ENCODE peak calls at places on chromosomes 3 and 15, in five cellular contexts. One of them, this sample, is unnamed.
A peak's percentile ranks its signal among the peaks of the same experiment; 100 is the strongest.

GRCh38 chr3:42036483-42036823 is 54.7 kb upstream of the TRAK1 start:
- DNase-seq in A549: peak; percentile 62
- DNase-seq in CD4-positive, alpha-beta T cell: no peak
- DNase-seq in left ventricle myocardium inferior: no peak
- DNase-seq in left lung: no peak
- DNase-seq in this sample: peak; percentile 67

GRCh38 chr15:74611341-74611740 is 4.3 kb upstream of the CLK3 start:
- DNase-seq in A549: no peak
- DNase-seq in left lung: no peak
- DNase-seq in left ventricle myocardium inferior: no peak
- DNase-seq in CD4-positive, alpha-beta T cell: no peak
- DNase-seq in this sample: no peak

GRCh38 chr3:25973111-25973510 is 183.2 kb downstream of the OXSM start:
- DNase-seq in CD4-positive, alpha-beta T cell: no peak
- DNase-seq in left ventricle myocardium inferior: no peak
- DNase-seq in A549: no peak
- DNase-seq in left lung: no peak
- DNase-seq in this sample: no peak

GRCh38 chr3:142628806-142629205 is 32.6 kb downstream of the PLS1 start:
- DNase-seq in CD4-positive, alpha-beta T cell: no peak
- DNase-seq in A549: no peak
- DNase-seq in left ventricle myocardium inferior: no peak
- DNase-seq in left lung: no peak
- DNase-seq in this sample: no peak

GRCh38 chr15:40594429-40594836 is 384 bp downstream of the KNL1 start:
- DNase-seq in A549: peak; percentile 58
- DNase-seq in CD4-positive, alpha-beta T cell: no peak
- DNase-seq in left lung: peak; percentile 67
- DNase-seq in left ventricle myocardium inferior: peak; percentile 25
- DNase-seq in this sample: peak; percentile 73

GRCh38 chr3:140420621-140421357 is 257.1 kb upstream of the TRIM42 start:
- DNase-seq in CD4-positive, alpha-beta T cell: no peak
- DNase-seq in A549: peak; percentile 8
- DNase-seq in left ventricle myocardium inferior: no peak
- DNase-seq in left lung: no peak
- DNase-seq in this sample: no peak

GRCh38 chr15:53576841-53577240 is 182.6 kb downstream of the WDR72 start:
- DNase-seq in CD4-positive, alpha-beta T cell: no peak
- DNase-seq in left lung: no peak
- DNase-seq in A549: no peak
- DNase-seq in left ventricle myocardium inferior: no peak
- DNase-seq in this sample: no peak

GRCh38 chr3:14001136-14001535 is 121.3 kb upstream of the WNT7A start:
- DNase-seq in left lung: no peak
- DNase-seq in left ventricle myocardium inferior: no peak
- DNase-seq in A549: no peak
- DNase-seq in CD4-positive, alpha-beta T cell: no peak
- DNase-seq in this sample: peak; percentile 48

GRCh38 chr15:100495861-100496260 is 32.9 kb downstream of the CERS3 start:
- DNase-seq in CD4-positive, alpha-beta T cell: no peak
- DNase-seq in left ventricle myocardium inferior: no peak
- DNase-seq in A549: no peak
- DNase-seq in left lung: no peak
- DNase-seq in this sample: no peak

GRCh38 chr3:182795383-182795782 is 2.1 kb downstream of the ATP11B start:
- DNase-seq in A549: no peak
- DNase-seq in CD4-positive, alpha-beta T cell: no peak
- DNase-seq in left ventricle myocardium inferior: no peak
- DNase-seq in left lung: no peak
- DNase-seq in this sample: peak; percentile 36

GRCh38 chr3:44136421-44136820 is 105.3 kb upstream of the TOPAZ1 start:
- DNase-seq in A549: no peak
- DNase-seq in left ventricle myocardium inferior: no peak
- DNase-seq in left lung: no peak
- DNase-seq in CD4-positive, alpha-beta T cell: no peak
- DNase-seq in this sample: no peak

GRCh38 chr3:194285024-194285858 is 65.9 kb downstream of the CPN2 start:
- DNase-seq in left ventricle myocardium inferior: no peak
- DNase-seq in CD4-positive, alpha-beta T cell: no peak
- DNase-seq in A549: no peak
- DNase-seq in left lung: no peak
- DNase-seq in this sample: peak; percentile 60

GRCh38 chr3:38588276-38588971 is 61.1 kb downstream of the SCN5A start:
- DNase-seq in A549: no peak
- DNase-seq in CD4-positive, alpha-beta T cell: no peak
- DNase-seq in left ventricle myocardium inferior: peak; percentile 65
- DNase-seq in left lung: no peak
- DNase-seq in this sample: no peak

DNA sequence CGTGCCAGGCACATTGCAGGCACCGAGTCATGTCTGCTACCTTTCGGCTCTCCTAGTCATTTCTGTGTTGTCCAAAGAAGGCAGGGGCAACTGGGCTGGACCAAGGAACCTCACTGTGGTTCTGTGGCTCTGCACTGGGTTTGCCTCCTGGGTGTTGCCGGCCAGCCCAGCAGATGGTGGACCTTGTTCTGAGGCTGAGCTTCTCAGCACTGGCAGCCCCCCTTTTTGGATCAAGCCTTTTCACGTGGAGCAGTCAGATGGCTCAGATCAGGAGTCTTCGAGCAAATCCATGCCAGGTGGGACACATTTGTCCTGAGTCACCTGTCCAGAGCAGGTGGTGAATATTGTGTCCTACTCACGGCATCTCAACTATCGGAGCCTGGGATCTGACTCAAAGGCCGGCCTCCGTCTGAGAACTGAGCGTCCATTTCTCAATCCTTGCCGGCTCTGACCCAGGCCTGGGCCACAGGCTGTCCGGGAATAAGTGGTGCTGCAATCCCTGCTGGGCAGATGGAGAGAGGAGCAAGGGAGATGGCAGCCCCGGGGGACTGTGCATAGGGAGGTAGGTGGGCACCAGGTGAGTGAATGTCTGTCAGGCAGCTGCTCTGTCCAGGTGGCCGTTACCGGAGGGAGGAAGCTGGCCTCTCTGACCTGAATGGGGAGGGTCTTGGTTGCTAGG is at the start of gene IL16:
- DNase-seq in left lung: no peak
- DNase-seq in A549: no peak
- DNase-seq in left ventricle myocardium inferior: no peak
- DNase-seq in CD4-positive, alpha-beta T cell: no peak
- DNase-seq in this sample: no peak
- H3K27ac ChIP-seq in left lung: no peak within 1 kb of the TSS
- H3K27ac ChIP-seq in A549: no peak within 1 kb of the TSS
- H3K27ac ChIP-seq in left ventricle myocardium inferior: no peak within 1 kb of the TSS
- H3K27ac ChIP-seq in CD4-positive, alpha-beta T cell: no peak within 1 kb of the TSS
- H3K27ac ChIP-seq in this sample: peak within 1 kb of the TSS; percentile 8

DNA sequence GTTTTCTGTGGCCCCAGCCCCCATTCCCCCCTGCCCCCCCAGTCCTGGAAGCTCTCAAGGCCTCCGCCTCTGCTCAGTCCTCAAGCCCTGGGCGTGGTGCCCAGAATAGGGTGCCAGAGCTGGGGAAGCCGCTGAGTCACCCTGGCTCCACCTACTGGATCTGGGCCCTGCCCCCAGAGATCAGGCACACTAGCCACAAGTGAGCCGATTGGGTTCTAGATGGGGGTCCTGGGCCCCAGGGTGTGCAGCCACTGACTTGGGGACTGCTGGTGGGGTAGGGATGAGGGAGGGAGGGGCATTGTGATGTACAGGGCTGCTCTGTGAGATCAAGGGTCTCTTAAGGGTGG is 5.7 kb downstream of the EIF4G1 start:
- DNase-seq in left lung: peak; percentile 97
- DNase-seq in left ventricle myocardium inferior: peak; percentile 97
- DNase-seq in CD4-positive, alpha-beta T cell: no peak
- DNase-seq in A549: peak; percentile 88
- DNase-seq in this sample: peak; percentile 97
- TF ChIP-seq CTCF in left lung: no peak
- TF ChIP-seq CTCF in left ventricle myocardium inferior: no peak
- TF ChIP-seq CTCF in CD4-positive, alpha-beta T cell: no peak
- TF ChIP-seq CTCF in A549: no peak
- TF ChIP-seq CTCF in this sample: no peak

DNA sequence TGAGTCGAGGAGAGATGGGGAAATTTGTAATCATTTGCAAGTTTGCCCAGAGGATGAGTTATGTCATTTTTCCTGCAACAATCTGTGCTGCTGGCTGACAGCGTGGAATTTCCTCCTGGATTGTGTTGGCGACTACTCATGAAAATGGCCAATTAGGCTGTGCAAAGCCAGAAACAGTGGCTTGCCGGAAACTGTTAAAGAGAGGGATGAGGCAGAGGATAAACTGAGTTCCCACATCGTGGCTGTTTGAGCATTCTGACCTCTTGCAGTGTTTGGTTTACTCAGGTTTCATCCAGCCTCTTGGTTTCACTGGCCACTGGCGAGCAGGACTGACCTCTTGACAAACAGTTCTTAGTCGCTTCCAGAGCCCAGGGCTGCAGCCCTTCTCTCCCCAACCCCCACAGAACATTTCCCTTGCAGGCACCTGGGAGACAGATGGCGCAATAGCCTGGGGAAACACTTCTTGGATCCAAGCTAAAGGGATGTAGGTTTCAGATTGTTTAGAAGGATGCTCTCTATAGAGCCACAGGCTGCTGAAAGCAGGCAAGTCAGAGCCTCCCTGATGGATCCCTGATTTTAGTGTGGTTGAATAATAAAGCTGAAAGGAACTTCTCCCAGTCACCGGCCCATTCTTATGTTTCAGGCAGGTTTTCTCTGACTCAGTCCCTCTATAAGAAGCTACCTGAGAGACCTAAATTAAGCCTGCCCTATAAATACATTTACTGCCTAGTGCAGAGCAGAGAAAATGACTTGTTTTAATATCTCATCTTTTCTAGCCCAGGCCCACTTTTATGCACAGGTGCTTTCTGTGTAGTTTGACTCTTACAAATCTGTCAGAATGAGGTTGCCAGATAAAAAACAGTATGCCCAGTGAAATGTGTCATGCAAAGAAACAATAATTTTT is 92.8 kb upstream of the UBE2E1 start:
- DNase-seq in A549: peak; percentile 38
- DNase-seq in left lung: peak; percentile 50
- DNase-seq in CD4-positive, alpha-beta T cell: no peak
- DNase-seq in left ventricle myocardium inferior: peak; percentile 27
- DNase-seq in this sample: no peak
- H3K27ac ChIP-seq in A549: no peak overlapping the region
- H3K27ac ChIP-seq in left lung: no peak overlapping the region
- H3K27ac ChIP-seq in CD4-positive, alpha-beta T cell: no peak overlapping the region
- H3K27ac ChIP-seq in left ventricle myocardium inferior: peak overlapping the region; percentile 43
- H3K27ac ChIP-seq in this sample: peak overlapping the region; percentile 45

GRCh38 chr3:179837374-179837773 is 184.5 kb downstream of the USP13 start:
- DNase-seq in A549: no peak
- DNase-seq in left lung: no peak
- DNase-seq in left ventricle myocardium inferior: no peak
- DNase-seq in CD4-positive, alpha-beta T cell: no peak
- DNase-seq in this sample: peak; percentile 6
- TF ChIP-seq CTCF in A549: no peak
- TF ChIP-seq CTCF in left lung: no peak
- TF ChIP-seq CTCF in left ventricle myocardium inferior: no peak
- TF ChIP-seq CTCF in CD4-positive, alpha-beta T cell: no peak
- TF ChIP-seq CTCF in this sample: no peak

GRCh38 chr3:8562081-8562595 is 60.5 kb downstream of the LMCD1 start:
- DNase-seq in A549: no peak
- DNase-seq in left ventricle myocardium inferior: no peak
- DNase-seq in CD4-positive, alpha-beta T cell: no peak
- DNase-seq in left lung: no peak
- DNase-seq in this sample: no peak
- H3K27ac ChIP-seq in A549: no peak overlapping the region
- H3K27ac ChIP-seq in left ventricle myocardium inferior: peak overlapping the region; percentile 82
- H3K27ac ChIP-seq in CD4-positive, alpha-beta T cell: no peak overlapping the region
- H3K27ac ChIP-seq in left lung: peak overlapping the region; percentile 81
- H3K27ac ChIP-seq in this sample: no peak overlapping the region